ENCODE peak calls at places on chromosomes 16 and 17, in eight cellular contexts. O, Q, U, B, S, C, H and X are unnamed samples.

GRCh38 chr16:79146-80054 is 1.4 kb downstream of the MPG start:
- DNase-seq in O (no peak), Q (no peak), U (no peak), B (no peak), S (no peak), C (no peak), H (no peak), X (no peak)

GRCh38 chr16:73068546-73069401 is 20.8 kb upstream of the ZFHX3 start:
- DNase-seq in O (peak; percentile 26), Q (no peak), U (peak; percentile 74), B (no peak), S (peak; percentile 59), C (peak; percentile 74), H (no peak), X (no peak)

GRCh38 chr17:49343273-49343672 is 18.8 kb downstream of the ZNF652 start:
- DNase-seq in O (no peak), Q (no peak), U (no peak), B (no peak), S (no peak), C (no peak), H (no peak), X (no peak)

GRCh38 chr16:24191876-24192402 is 64.2 kb upstream of the CACNG3 start:
- DNase-seq in O (no peak), Q (no peak), U (no peak), B (no peak), S (no peak), C (no peak), H (no peak), X (no peak)

GRCh38 chr17:48609754-48610281 is 999 bp downstream of the HOXB7 start:
- DNase-seq in O (no peak), Q (no peak), U (no peak), B (no peak), S (no peak), C (no peak), H (no peak), X (no peak)

GRCh38 chr16:79173910-79174309 is 426.6 kb downstream of the MAF start:
- DNase-seq in O (no peak), Q (no peak), U (no peak), B (no peak), S (no peak), C (no peak), H (no peak), X (no peak)

GRCh38 chr16:73185737-73186136 is 137.8 kb upstream of the ZFHX3 start:
- DNase-seq in O (no peak), Q (no peak), U (no peak), B (no peak), S (no peak), C (no peak), H (no peak), X (no peak)

GRCh38 chr16:69408451-69408850 is 16.0 kb upstream of the CYB5B start:
- DNase-seq in O (no peak), Q (no peak), U (no peak), B (no peak), S (no peak), C (no peak), H (no peak), X (no peak)

GRCh38 chr16:30659507-30660423 is 1.5 kb downstream of the FBRS start:
- DNase-seq in O (peak; percentile 52), Q (no peak), U (no peak), B (no peak), S (no peak), C (no peak), H (peak; percentile 65), X (peak; percentile 48)

GRCh38 chr17:7014995-7015586 is 2.7 kb downstream of the RNASEK start:
- DNase-seq in O (no peak), Q (no peak), U (no peak), B (peak; percentile 64), S (no peak), C (peak; percentile 36), H (no peak), X (peak; percentile 77)

GRCh38 chr17:37292429-37293139 is 83.2 kb upstream of the C17orf78 start:
- DNase-seq in O (no peak), Q (no peak), U (no peak), B (no peak), S (no peak), C (peak; percentile 17), H (no peak), X (no peak)

GRCh38 chr16:84738255-84739038 is 38.6 kb downstream of the USP10 start:
- DNase-seq in O (peak; percentile 59), Q (peak; percentile 74), U (peak; percentile 71), B (peak; percentile 77), S (no peak), C (peak; percentile 82), H (peak; percentile 78), X (peak; percentile 70)

GRCh38 chr16:77897038-77897437 is 108.7 kb downstream of the VAT1L start:
- DNase-seq in O (no peak), Q (no peak), U (no peak), B (no peak), S (no peak), C (no peak), H (no peak), X (no peak)

GRCh38 chr16:66261826-66262225 is 104.7 kb upstream of the CDH5 start:
- DNase-seq in O (no peak), Q (no peak), U (no peak), B (no peak), S (no peak), C (no peak), H (no peak), X (no peak)

GRCh38 chr17:66365204-66365524 is 62.8 kb downstream of the PRKCA start:
- DNase-seq in O (no peak), Q (no peak), U (no peak), B (no peak), S (no peak), C (no peak), H (no peak), X (no peak)

GRCh38 chr16:85899444-85899843 is 482 bp downstream of the IRF8 start:
- DNase-seq in O (no peak), Q (no peak), U (no peak), B (peak; percentile 16), S (no peak), C (no peak), H (no peak), X (peak; percentile 7)

GRCh38 chr17:79621151-79621940 is 10.5 kb upstream of the RBFOX3 start:
- DNase-seq in O (no peak), Q (no peak), U (peak; percentile 4), B (no peak), S (no peak), C (no peak), H (no peak), X (no peak)

GRCh38 chr16:10616744-10617640 is 36.6 kb upstream of the EMP2 start:
- DNase-seq in O (no peak), Q (no peak), U (peak; percentile 74), B (no peak), S (peak; percentile 10), C (no peak), H (no peak), X (no peak)
- TF ChIP-seq CTCF in O (no peak), Q (no peak), U (peak; percentile 46), B (no peak), S (peak; percentile 2), C (no peak), H (no peak), X (no peak)

DNA sequence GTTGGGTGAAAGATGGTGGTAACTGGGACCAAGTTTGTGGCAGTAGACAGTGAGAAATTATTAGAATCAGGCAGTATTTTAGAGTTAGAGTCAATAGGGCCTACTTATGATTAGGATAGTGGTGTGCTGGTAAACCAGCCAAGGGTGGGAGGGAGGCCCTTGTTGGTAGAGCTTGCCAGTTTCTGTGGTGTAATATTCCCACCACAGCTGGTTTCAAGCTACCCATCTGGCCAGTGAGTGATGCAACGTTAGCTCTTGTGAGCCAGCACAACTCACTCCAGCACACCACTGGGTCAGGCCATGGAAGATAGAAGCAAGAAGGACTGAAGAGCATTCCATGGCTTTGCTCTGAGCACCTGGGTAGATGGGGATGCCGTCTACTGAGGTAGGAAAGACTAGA is 34.9 kb downstream of the GNAO1 start:
- DNase-seq in O (no peak), Q (no peak), U (no peak), B (no peak), S (no peak), C (no peak), H (no peak), X (no peak)
- TF ChIP-seq CTCF in O (no peak), Q (no peak), U (no peak), B (no peak), S (no peak), C (no peak), H (no peak), X (no peak)

GRCh38 chr17:32264140-32264799 is 1.4 kb upstream of the RHBDL3 start:
- DNase-seq in O (no peak), Q (no peak), U (no peak), B (no peak), S (no peak), C (no peak), H (no peak), X (no peak)
- TF ChIP-seq CTCF in O (no peak), Q (peak; percentile 18), U (no peak), B (no peak), S (peak; percentile 3), C (no peak), H (no peak), X (no peak)

GRCh38 chr17:50866261-50866949 is at the start of gene TOB1:
- DNase-seq in O (peak; percentile 99), Q (peak; percentile 98), U (peak; percentile 99), B (peak; percentile 97), S (peak; percentile 95), C (peak; percentile 98), H (peak; percentile 99), X (peak; percentile 97)

GRCh38 chr17:50867856-50868438 is 1.8 kb upstream of the TOB1 start:
- DNase-seq in O (no peak), Q (no peak), U (no peak), B (no peak), S (no peak), C (no peak), H (no peak), X (no peak)

GRCh38 chr17:50865868-50866260 is 290 bp downstream of the TOB1 start:
- DNase-seq in O (no peak), Q (no peak), U (no peak), B (no peak), S (no peak), C (no peak), H (no peak), X (no peak)

GRCh38 chr17:50868594-50868993 is 2.4 kb upstream of the TOB1 start:
- DNase-seq in O (no peak), Q (no peak), U (no peak), B (no peak), S (no peak), C (no peak), H (no peak), X (no peak)

DNA sequence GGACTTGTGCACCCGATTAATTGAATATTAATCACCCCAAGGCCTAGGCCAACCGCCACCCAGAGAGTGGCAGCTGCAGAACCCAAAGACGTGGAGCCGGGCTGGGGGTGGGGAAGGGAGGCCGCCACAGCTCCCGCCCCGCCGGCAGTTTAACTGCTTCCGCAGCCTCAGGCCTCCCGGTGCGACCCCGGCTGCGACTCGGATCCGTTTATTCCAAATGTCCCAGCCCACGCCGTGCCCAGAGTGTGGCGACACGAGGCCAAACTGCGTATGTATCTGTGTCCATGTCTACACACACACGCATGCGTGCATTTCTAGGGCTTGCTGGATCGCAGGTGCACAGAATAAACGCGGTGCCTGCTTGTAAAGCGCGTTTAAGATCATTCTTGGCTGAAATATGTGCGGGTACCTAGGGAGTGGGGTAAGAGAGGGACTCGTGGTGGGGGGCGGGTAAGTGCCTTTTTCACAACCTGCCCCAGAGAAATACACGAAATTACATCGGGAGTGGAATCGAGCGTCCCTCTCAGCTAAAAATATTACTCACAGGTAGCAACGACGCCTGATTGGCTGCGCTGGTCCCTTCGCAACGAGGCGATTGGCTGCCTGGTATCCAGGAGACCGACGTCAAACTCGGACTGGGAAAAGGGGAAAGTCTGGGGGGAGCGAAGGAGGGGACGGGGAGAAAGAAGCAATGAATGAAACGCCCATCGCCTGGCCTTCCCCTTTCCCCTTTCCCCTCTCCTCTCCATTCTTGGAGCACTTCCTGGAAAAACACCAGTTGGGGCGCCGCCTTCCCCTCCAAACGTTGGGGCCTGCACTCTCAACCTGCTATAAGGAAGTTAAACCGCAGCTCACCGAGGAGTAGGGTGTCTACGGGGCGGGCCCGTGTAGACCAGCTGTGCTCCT is 1.0 kb upstream of the TOB1 start:
- DNase-seq in O (peak; percentile 96), Q (peak; percentile 83), U (peak; percentile 93), B (peak; percentile 84), S (peak; percentile 74), C (peak; percentile 99), H (peak; percentile 91), X (peak; percentile 84)
- TF ChIP-seq CTCF in O (no peak), Q (no peak), U (no peak), B (no peak), S (no peak), C (no peak), H (no peak), X (no peak)